ENCODE peak calls at places on chromosomes 16 and 17, in seven cellular contexts. F is Daoy; L is fibroblast of lung; R is left ventricle myocardium inferior; G is stimulated activated naive CD4-positive, alpha-beta T cell treated with Interleukin-2 at 50 U/mL for 16 hours; X is testis; B is lung microvascular endothelial cell. N is an unnamed sample.

GRCh38 chr17:47847341-47848197 is 3.4 kb downstream of the SP6 start:
- DNase-seq in F (no peak), L (no peak), R (no peak), G (peak; percentile 8), X (peak; percentile 50), B (no peak), N (no peak)

GRCh38 chr17:73639926-73640325 is 4.3 kb downstream of the SDK2 start:
- DNase-seq in F (peak; percentile 32), L (no peak), R (no peak), G (no peak), X (no peak), B (no peak), N (no peak)

GRCh38 chr17:59357219-59357699 is 25.8 kb downstream of the YPEL2 start:
- DNase-seq in F (no peak), L (peak; percentile 84), R (no peak), G (no peak), X (no peak), B (no peak), N (no peak)

GRCh38 chr16:12569061-12569460 is 234.6 kb downstream of the CPPED1 start:
- DNase-seq in F (no peak), L (no peak), R (no peak), G (no peak), X (no peak), B (no peak), N (no peak)

GRCh38 chr17:77090476-77090875 is 50.3 kb upstream of the SEC14L1 start:
- DNase-seq in F (no peak), L (no peak), R (no peak), G (no peak), X (no peak), B (no peak), N (no peak)

GRCh38 chr16:84893849-84894599 is 74.2 kb downstream of the CRISPLD2 start:
- DNase-seq in F (no peak), L (no peak), R (no peak), G (no peak), X (no peak), B (no peak), N (no peak)

GRCh38 chr17:57834146-57834741 is 15.6 kb downstream of the MRPS23 start:
- DNase-seq in F (peak; percentile 66), L (peak; percentile 34), R (peak; percentile 64), G (no peak), X (peak; percentile 63), B (no peak), N (no peak)

GRCh38 chr17:51667722-51668083 is 407.4 kb downstream of the UTP18 start:
- DNase-seq in F (no peak), L (no peak), R (no peak), G (no peak), X (no peak), B (no peak), N (no peak)

GRCh38 chr16:77816293-77816692 is 27.9 kb downstream of the VAT1L start:
- DNase-seq in F (peak; percentile 23), L (peak; percentile 70), R (no peak), G (no peak), X (no peak), B (peak; percentile 46), N (no peak)

GRCh38 chr16:49158029-49158642 is 123.5 kb downstream of the CBLN1 start:
- DNase-seq in F (no peak), L (peak; percentile 4), R (peak; percentile 14), G (no peak), X (peak; percentile 52), B (peak; percentile 36), N (peak; percentile 4)

GRCh38 chr17:80354381-80354780 is 60.6 kb upstream of the ENDOV start:
- DNase-seq in F (no peak), L (no peak), R (no peak), G (no peak), X (no peak), B (no peak), N (no peak)

GRCh38 chr17:76872221-76872873 is 4.1 kb downstream of the MGAT5B start:
- DNase-seq in F (peak; percentile 98), L (peak; percentile 97), R (no peak), G (no peak), X (no peak), B (peak; percentile 84), N (no peak)